ENCODE peak calls at places on chromosomes 11 and 22, in eight cellular contexts. C is K562, X is tibial nerve, T is sigmoid colon, I is A549, J is SK-N-SH, S is esophagus muscularis mucosa, L is transverse colon. W is an unnamed sample.

GRCh38 chr22:46810856-46811786 is 48.7 kb downstream of the TBC1D22A start:
- DNase-seq in T (no peak), X (no peak), I (no peak), S (no peak), L (no peak), J (no peak), C (no peak), W (no peak)

GRCh38 chr11:1335264-1335810 is 25.9 kb upstream of the TOLLIP start:
- DNase-seq in L (no peak), C (no peak), X (no peak), S (peak; percentile 68), I (no peak), T (no peak), J (peak; percentile 15), W (no peak)

GRCh38 chr22:41822289-41823057 is 10.4 kb upstream of the SREBF2 start:
- DNase-seq in J (peak; percentile 45), L (no peak), I (peak; percentile 62), X (peak; percentile 64), C (peak; percentile 35), S (no peak), T (no peak), W (no peak)

GRCh38 chr11:70501933-70502540 is 103.7 kb downstream of the CTTN start:
- DNase-seq in C (no peak), T (peak; percentile 49), J (no peak), I (no peak), X (no peak), L (no peak), S (no peak), W (no peak)

GRCh38 chr22:32800158-32800557 is 1.3 kb upstream of the TIMP3 start:
- DNase-seq in I (no peak), X (no peak), C (no peak), J (no peak), S (no peak), T (peak; percentile 82), L (no peak), W (no peak)

GRCh38 chr22:30088468-30088867 is 8.2 kb downstream of the HORMAD2 start:
- DNase-seq in I (no peak), T (no peak), C (no peak), X (no peak), J (no peak), S (no peak), L (no peak), W (no peak)

GRCh38 chr11:59141191-59141590 is 1.5 kb upstream of the FAM111A start:
- DNase-seq in C (no peak), X (no peak), T (no peak), J (no peak), L (no peak), S (no peak), I (no peak), W (no peak)

GRCh38 chr11:3101921-3102640 is 44.9 kb upstream of the CARS1 start:
- DNase-seq in C (no peak), S (no peak), J (peak; percentile 25), T (peak; percentile 61), I (no peak), X (no peak), L (no peak), W (no peak)

GRCh38 chr11:66339163-66339675 is 3.0 kb upstream of the RIN1 start:
- DNase-seq in C (no peak), L (no peak), T (peak; percentile 36), S (no peak), I (no peak), J (no peak), X (no peak), W (no peak)

GRCh38 chr11:112213753-112214152 is 12.5 kb upstream of the PTS start:
- DNase-seq in L (no peak), J (no peak), I (no peak), T (no peak), C (no peak), S (no peak), X (no peak), W (no peak)

GRCh38 chr22:17922925-17923898 is 101.1 kb downstream of the MICAL3 start:
- DNase-seq in X (no peak), L (no peak), I (no peak), C (no peak), S (no peak), J (no peak), T (no peak), W (no peak)

GRCh38 chr11:2899080-2899783 is 13.7 kb upstream of the CDKN1C start:
- DNase-seq in S (no peak), X (no peak), L (no peak), T (peak; percentile 79), J (no peak), I (no peak), C (no peak), W (peak; percentile 55)

GRCh38 chr11:70027451-70027850 is 50.7 kb upstream of the ANO1 start:
- DNase-seq in I (no peak), J (no peak), L (no peak), S (no peak), C (no peak), T (no peak), X (no peak), W (no peak)

GRCh38 chr22:16810188-16810802 is 14.9 kb downstream of the XKR3 start:
- DNase-seq in S (no peak), I (no peak), L (no peak), T (no peak), X (no peak), C (peak; percentile 49), J (no peak), W (no peak)

GRCh38 chr22:36237462-36238347 is 1.6 kb downstream of the APOL2 start:
- DNase-seq in S (no peak), X (no peak), I (no peak), L (peak; percentile 43), T (no peak), C (no peak), J (no peak), W (no peak)

GRCh38 chr11:665707-666281 is 28.7 kb downstream of the DRD4 start:
- DNase-seq in X (no peak), L (no peak), I (no peak), J (no peak), S (no peak), C (peak; percentile 63), T (peak; percentile 77), W (no peak)

DNA sequence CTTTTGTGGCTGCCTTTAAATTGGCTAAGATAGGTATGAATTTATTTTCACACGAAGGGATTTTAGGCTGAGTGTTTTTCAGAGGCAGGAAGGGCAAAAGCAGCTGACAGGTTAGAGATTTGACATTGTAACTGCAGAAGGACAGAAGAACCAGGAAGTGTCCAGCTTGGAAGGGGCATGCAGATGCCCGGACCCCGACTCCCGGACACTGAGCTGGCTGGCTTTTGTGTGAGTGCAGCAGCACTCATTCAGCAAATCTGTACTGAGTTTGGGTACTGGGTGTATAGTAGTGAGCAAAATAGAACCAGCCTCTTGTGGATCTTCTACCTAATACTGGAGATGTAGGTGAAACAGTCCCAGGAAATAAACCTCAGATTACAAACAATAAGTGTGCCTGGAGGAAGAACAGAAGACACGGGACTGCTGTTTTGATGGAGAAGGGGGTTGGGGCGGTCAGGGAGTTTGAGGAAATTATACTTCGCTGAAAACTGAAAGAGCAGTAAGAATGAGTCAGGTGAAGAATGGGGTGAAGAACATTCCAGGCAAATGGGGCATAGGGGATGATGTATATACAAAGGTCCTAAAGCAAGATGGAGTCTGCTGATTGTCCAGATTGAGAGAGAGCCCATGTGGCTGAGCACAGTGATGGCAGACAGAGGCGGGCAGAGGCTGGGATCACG is 64.6 kb downstream of the PPFIBP2 start:
- DNase-seq in X (no peak), C (no peak), T (no peak), L (no peak), J (peak; percentile 22), I (no peak), S (no peak), W (no peak)
- H3K4me3 ChIP-seq in X (peak overlapping the region; percentile 13), C (no peak overlapping the region), T (peak overlapping the region; percentile 2), L (peak overlapping the region; percentile 35), J (peak overlapping the region; percentile 44), I (no peak overlapping the region), S (peak overlapping the region; percentile 27), W (peak overlapping the region; percentile 38)

DNA sequence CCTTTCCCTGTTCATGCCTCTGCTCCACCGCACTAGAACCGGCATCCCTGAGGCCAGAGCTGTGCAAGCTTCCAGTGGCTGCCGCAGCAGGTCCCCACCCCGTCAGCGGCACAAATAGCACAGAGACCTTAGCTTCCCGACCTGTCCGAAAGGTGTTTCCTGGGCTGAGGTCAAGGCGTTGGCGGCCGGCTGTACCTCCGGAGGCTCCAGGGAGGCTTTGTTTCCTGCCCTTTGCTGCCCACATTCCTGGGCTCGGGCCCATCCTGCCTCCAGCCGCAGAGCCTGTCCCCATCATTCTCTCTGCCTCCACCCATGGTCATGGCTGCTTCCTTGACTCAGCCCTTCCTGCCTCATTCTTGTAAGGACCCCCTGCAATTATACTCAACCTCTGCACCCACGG is 31.2 kb downstream of the ARHGAP8 start:
- DNase-seq in L (peak; percentile 40), T (no peak), I (no peak), J (no peak), S (no peak), X (no peak), C (no peak), W (no peak)
- TF ChIP-seq EP300 in L (no peak), T (no peak), I (no peak), J (no peak), S (no peak), X (no peak), C (no peak), W (no peak)

DNA sequence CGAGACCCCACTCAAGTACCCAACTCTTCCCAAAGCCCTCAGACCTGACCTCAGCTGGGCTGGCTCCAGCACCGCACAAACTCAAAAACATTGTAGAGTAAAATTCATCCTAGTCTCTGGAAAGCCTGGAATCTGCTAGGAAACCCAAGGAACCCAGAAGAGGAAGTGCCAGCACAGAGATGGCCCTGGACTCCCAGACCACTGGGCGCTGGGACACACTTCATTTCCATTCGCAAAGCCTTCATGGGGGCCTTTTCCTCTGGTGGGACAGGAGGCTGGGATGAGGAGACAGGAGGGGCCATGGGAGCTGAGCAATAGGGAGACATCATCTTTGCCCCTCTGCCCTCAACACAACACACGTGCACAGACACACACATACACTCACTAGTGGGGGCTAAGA is 30.8 kb downstream of the ARRB1 start:
- DNase-seq in S (no peak), J (no peak), L (no peak), C (no peak), T (no peak), X (no peak), I (no peak), W (no peak)
- H3K4me3 ChIP-seq in S (no peak overlapping the region), J (no peak overlapping the region), L (no peak overlapping the region), C (no peak overlapping the region), T (no peak overlapping the region), X (no peak overlapping the region), I (no peak overlapping the region), W (no peak overlapping the region)

GRCh38 chr11:57622263-57622662 is 24.8 kb downstream of the SERPING1 start:
- DNase-seq in S (no peak), T (no peak), I (no peak), X (no peak), C (no peak), J (no peak), L (no peak), W (no peak)

GRCh38 chr11:57616595-57616994 is 19.1 kb downstream of the SERPING1 start:
- DNase-seq in X (no peak), J (no peak), S (no peak), L (no peak), I (no peak), T (no peak), C (no peak), W (no peak)

GRCh38 chr11:57618438-57618837 is 21.0 kb downstream of the SERPING1 start:
- DNase-seq in T (no peak), L (no peak), I (no peak), X (no peak), S (no peak), C (no peak), J (no peak), W (no peak)

GRCh38 chr11:57615308-57615707 is 17.8 kb downstream of the SERPING1 start:
- DNase-seq in I (no peak), J (no peak), C (no peak), X (no peak), L (no peak), T (no peak), S (no peak), W (no peak)

GRCh38 chr11:57619331-57619730 is 21.8 kb downstream of the SERPING1 start:
- DNase-seq in X (no peak), C (peak; percentile 50), I (peak; percentile 41), J (no peak), S (no peak), T (no peak), L (no peak), W (no peak)
- TF ChIP-seq EP300 in X (no peak), C (no peak), I (no peak), J (no peak), S (no peak), T (no peak), L (no peak), W (no peak)

W was measured in upper lobe of left lung.